ENCODE peak calls at places on chromosome 16, in eight cellular contexts. A, V, U, K, L, J, S and N are unnamed samples.

GRCh38 chr16:22008215-22009142 is 568 bp downstream of the MOSMO start:
- DNase-seq in L (peak; percentile 52), S (peak; percentile 28), K (no peak), A (peak; percentile 38), U (no peak), J (no peak), V (peak; percentile 65), N (peak; percentile 38)

GRCh38 chr16:88407807-88408206 is 25.0 kb downstream of the ZNF469 start:
- DNase-seq in V (no peak), A (no peak), J (no peak), K (no peak), L (no peak), U (no peak), S (no peak), N (no peak)

GRCh38 chr16:52320930-52321439 is 226.0 kb downstream of the TOX3 start:
- DNase-seq in S (no peak), U (no peak), V (no peak), A (no peak), K (no peak), J (no peak), L (no peak), N (no peak)

GRCh38 chr16:17389392-17389791 is 81.4 kb downstream of the XYLT1 start:
- DNase-seq in V (no peak), L (no peak), K (no peak), U (no peak), J (no peak), A (no peak), S (no peak), N (no peak)

GRCh38 chr16:11361751-11362742 is 16.8 kb downstream of the RMI2 start:
- DNase-seq in U (no peak), J (no peak), K (no peak), A (no peak), S (no peak), V (no peak), L (no peak), N (no peak)

GRCh38 chr16:17776888-17777287 is 306.1 kb upstream of the XYLT1 start:
- DNase-seq in A (no peak), U (no peak), K (no peak), J (peak; percentile 43), V (no peak), S (no peak), L (no peak), N (no peak)

GRCh38 chr16:49537924-49538455 is 164.4 kb downstream of the C16orf78 start:
- DNase-seq in J (no peak), K (no peak), V (no peak), S (no peak), L (no peak), A (no peak), U (no peak), N (no peak)

GRCh38 chr16:54935411-54936085 is 4.9 kb downstream of the IRX5 start:
- DNase-seq in J (no peak), S (no peak), L (no peak), V (no peak), K (no peak), A (no peak), U (no peak), N (no peak)

GRCh38 chr16:59330030-59330670 is 596.0 kb upstream of the GOT2 start:
- DNase-seq in J (no peak), L (no peak), K (no peak), V (no peak), S (no peak), A (no peak), U (no peak), N (no peak)

GRCh38 chr16:85359147-85359822 is 247.0 kb upstream of the CIBAR2 start:
- DNase-seq in L (no peak), A (no peak), V (no peak), S (no peak), K (peak; percentile 67), U (no peak), J (no peak), N (no peak)
- TF ChIP-seq CTCF in L (no peak), A (no peak), V (no peak), S (no peak), K (no peak), U (no peak), J (no peak), N (no peak)

DNA sequence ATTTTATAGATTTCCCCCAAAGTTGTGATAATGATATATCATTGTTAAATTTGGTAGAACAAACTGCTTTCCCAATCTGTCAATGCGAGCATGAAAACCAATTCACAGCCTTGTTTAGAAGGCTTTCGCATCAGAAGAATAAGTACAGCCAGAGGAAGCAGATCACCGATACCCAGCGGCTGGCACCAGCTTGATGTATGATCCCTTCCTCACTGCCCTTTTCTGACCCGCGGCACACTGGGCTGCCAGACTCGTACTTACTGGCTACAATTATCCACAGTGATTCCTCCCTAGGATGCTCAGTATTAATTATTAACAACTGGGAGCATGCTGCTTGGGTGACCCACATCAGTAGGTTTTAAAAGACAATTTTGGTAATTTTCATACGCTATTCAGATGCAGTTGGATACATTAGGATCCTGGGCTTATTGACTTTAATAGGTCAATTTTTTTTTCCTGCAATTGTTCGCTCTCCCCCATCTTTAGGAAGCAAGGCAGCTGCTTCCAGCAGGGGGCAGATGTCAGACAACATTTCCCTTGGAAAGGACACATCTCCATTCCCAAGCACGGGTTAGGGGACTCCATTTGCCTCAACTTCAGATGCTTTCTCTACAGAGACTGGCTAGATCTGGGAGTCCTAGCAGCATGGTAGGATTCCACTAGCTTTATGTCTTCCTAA is 582.7 kb upstream of the PSMD7 start:
- DNase-seq in K (peak; percentile 21), U (peak; percentile 51), V (peak; percentile 37), L (peak; percentile 69), A (no peak), J (peak; percentile 62), S (no peak), N (no peak)
- TF ChIP-seq CTCF in K (peak; percentile 5), U (peak; percentile 48), V (peak; percentile 41), L (peak; percentile 56), A (peak; percentile 28), J (peak; percentile 66), S (peak; percentile 50), N (peak; percentile 55)

GRCh38 chr16:81201267-81201666 is 37.2 kb upstream of the BCO1 start:
- DNase-seq in L (no peak), U (no peak), K (no peak), J (peak; percentile 46), A (no peak), S (no peak), V (no peak), N (no peak)

GRCh38 chr16:81195907-81196534 is 42.5 kb upstream of the BCO1 start:
- DNase-seq in J (no peak), A (no peak), S (no peak), U (no peak), V (no peak), K (no peak), L (no peak), N (no peak)

GRCh38 chr16:81198635-81199034 is 39.9 kb upstream of the BCO1 start:
- DNase-seq in V (no peak), K (peak; percentile 37), U (peak; percentile 47), S (no peak), L (no peak), A (no peak), J (peak; percentile 41), N (no peak)
- TF ChIP-seq CTCF in V (no peak), K (peak; percentile 28), U (no peak), S (no peak), L (no peak), A (no peak), J (peak; percentile 30), N (no peak)

GRCh38 chr16:83355570-83356218 is 452.1 kb upstream of the HSBP1 start:
- DNase-seq in S (no peak), A (no peak), V (no peak), L (no peak), K (no peak), J (no peak), U (no peak), N (no peak)
- TF ChIP-seq CTCF in S (no peak), A (no peak), V (no peak), L (no peak), K (no peak), J (no peak), U (no peak), N (no peak)

GRCh38 chr16:64469906-64470702 is 651.8 kb downstream of the CDH11 start:
- DNase-seq in L (no peak), A (no peak), J (no peak), S (no peak), U (no peak), V (no peak), K (peak; percentile 24), N (no peak)
- TF ChIP-seq CTCF in L (no peak), A (no peak), J (no peak), S (no peak), U (no peak), V (peak; percentile 27), K (peak; percentile 21), N (no peak)

GRCh38 chr16:84737192-84737591 is 37.4 kb downstream of the USP10 start:
- DNase-seq in U (no peak), L (no peak), S (no peak), V (no peak), A (no peak), J (no peak), K (no peak), N (no peak)

GRCh38 chr16:84738255-84739038 is 38.6 kb downstream of the USP10 start:
- DNase-seq in L (peak; percentile 82), K (peak; percentile 83), U (peak; percentile 82), J (peak; percentile 81), A (peak; percentile 68), S (no peak), V (peak; percentile 74), N (peak; percentile 47)

GRCh38 chr16:84737658-84738057 is 37.9 kb downstream of the USP10 start:
- DNase-seq in V (no peak), J (no peak), L (no peak), S (no peak), K (no peak), A (no peak), U (no peak), N (no peak)

GRCh38 chr16:84732674-84733352 is 33.0 kb downstream of the USP10 start:
- DNase-seq in U (no peak), L (no peak), S (no peak), A (peak; percentile 42), J (no peak), K (no peak), V (no peak), N (no peak)

DNA sequence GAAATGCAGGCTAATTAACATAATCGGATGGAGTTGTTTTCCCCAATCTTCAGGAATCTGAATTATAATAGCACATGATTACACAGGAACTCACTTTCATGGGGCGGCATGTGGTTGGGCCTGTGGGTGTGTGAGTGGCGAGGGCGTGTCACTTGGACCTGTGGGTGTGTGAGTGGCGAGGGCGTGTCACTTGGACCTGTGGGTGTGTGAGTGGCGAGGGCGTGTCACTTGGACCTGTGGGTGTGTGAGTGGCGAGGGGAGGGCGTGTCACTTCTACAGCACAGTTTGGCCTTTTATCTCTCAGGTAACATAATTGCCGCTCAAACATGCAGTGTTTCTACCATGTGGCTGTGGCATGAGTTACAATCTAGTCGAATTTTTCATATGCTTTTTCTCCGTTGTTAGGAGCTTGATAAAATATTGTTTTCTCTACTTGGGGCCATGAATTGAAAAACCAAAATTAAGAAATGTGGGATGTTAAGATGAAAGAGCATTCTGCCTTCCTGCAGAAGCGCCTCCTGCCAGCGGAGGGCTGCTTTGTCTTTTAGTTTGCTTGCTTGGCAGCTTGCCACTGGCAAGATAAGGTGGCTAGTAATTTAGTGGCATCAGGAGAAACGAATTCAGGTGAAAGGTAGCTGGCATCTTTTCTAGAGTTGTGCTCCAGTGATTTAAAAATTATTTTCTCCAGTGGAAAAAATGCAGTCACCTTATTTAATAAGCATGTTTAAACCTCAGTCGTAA is 36.2 kb downstream of the USP10 start:
- DNase-seq in L (no peak), J (no peak), V (peak; percentile 51), S (no peak), A (no peak), K (peak; percentile 51), U (no peak), N (no peak)
- TF ChIP-seq CTCF in L (no peak), J (no peak), V (no peak), S (no peak), A (no peak), K (no peak), U (no peak), N (no peak)